ENCODE peak calls at places on chromosome 1, in four cellular contexts. M is NCI-H1105, I is AG04450, G is AG08395. Q is an unnamed sample.

GRCh38 chr1:3021801-3022401 is 634 bp downstream of the ACTRT2 start:
- DNase-seq in M (no peak), I (no peak), G (no peak), Q (no peak)

GRCh38 chr1:64915381-64916274 is 50.7 kb downstream of the JAK1 start:
- DNase-seq in M (no peak), I (peak), G (no peak), Q (no peak)

GRCh38 chr1:169321539-169321938 is 46.1 kb downstream of the NME7 start:
- DNase-seq in M (no peak), I (no peak), G (peak), Q (no peak)

GRCh38 chr1:170200665-170201397 is 55.1 kb downstream of the NTMT2 start:
- DNase-seq in M (no peak), I (no peak), G (peak), Q (no peak)

GRCh38 chr1:236692722-236693121 is 6.4 kb downstream of the ACTN2 start:
- DNase-seq in M (no peak), I (no peak), G (no peak), Q (no peak)

GRCh38 chr1:43381609-43382008 is 8.0 kb downstream of the MED8 start:
- DNase-seq in M (no peak), I (no peak), G (no peak), Q (no peak)

GRCh38 chr1:159979257-159979656 is 25.2 kb upstream of the SLAMF9 start:
- DNase-seq in M (no peak), I (peak), G (no peak), Q (no peak)

GRCh38 chr1:19067187-19067911 is 110.9 kb upstream of the IFFO2 start:
- DNase-seq in M (peak), I (no peak), G (no peak), Q (no peak)

GRCh38 chr1:26932536-26932935 is 11.0 kb downstream of the NUDC start:
- DNase-seq in M (no peak), I (no peak), G (no peak), Q (no peak)

GRCh38 chr1:24362982-24363614 is 43.9 kb downstream of the GRHL3 start:
- DNase-seq in M (no peak), I (peak), G (peak), Q (no peak)

Q was measured in NCI-H2081 treated with DMSO at 0.1 percent for 48 hours.